ENCODE peak calls at places on chromosomes 4 and X, in four cellular contexts. L, U, F and J are unnamed samples. For H3K4me1, the result is how much of the 10 kb centered on the place peaks cover.

GRCh38 chr4:92106816-92107215 is 196.9 kb upstream of the GRID2 start:
- DNase-seq in L (no peak), U (no peak), F (peak), J (no peak)

GRCh38 chr4:56099378-56099786 is 150.6 kb downstream of the CEP135 start:
- DNase-seq in L (no peak), U (no peak), F (peak), J (no peak)

GRCh38 chrX:97844943-97845342 is 961.2 kb downstream of the RPA4 start:
- DNase-seq in L (no peak), U (no peak), F (no peak), J (no peak)

GRCh38 chr4:142563682-142564291 is 282.3 kb downstream of the INPP4B start:
- DNase-seq in L (no peak), U (no peak), F (no peak), J (no peak)

GRCh38 chr4:27692098-27692679 is 831.5 kb downstream of the STIM2 start:
- DNase-seq in L (no peak), U (no peak), F (peak), J (peak)

GRCh38 chr4:20109395-20109794 is 142.3 kb upstream of the SLIT2 start:
- DNase-seq in L (no peak), U (no peak), F (peak), J (no peak)

GRCh38 chr4:45350438-45350837 is 624.1 kb upstream of the GNPDA2 start:
- DNase-seq in L (no peak), U (no peak), F (peak), J (peak)

GRCh38 chrX:152912121-152912520 is 14.3 kb downstream of the ZNF185 start:
- DNase-seq in L (no peak), U (peak), F (no peak), J (no peak)

GRCh38 chr4:183852910-183853555 is 52.1 kb upstream of the STOX2 start:
- DNase-seq in L (no peak), U (no peak), F (no peak), J (no peak)

GRCh38 chrX:47579537-47579936 is 2.7 kb upstream of the TIMP1 start:
- DNase-seq in L (no peak), U (no peak), F (peak), J (no peak)

GRCh38 chrX:154136627-154137161 is 7.3 kb upstream of the OPN1LW start:
- DNase-seq in L (peak), U (peak), F (peak), J (peak)

GRCh38 chr4:152626790-152627189 is 53.0 kb downstream of the TMEM154 start:
- DNase-seq in L (no peak), U (no peak), F (no peak), J (no peak)

GRCh38 chr4:20698382-20698781 is 1.9 kb upstream of the PACRGL start:
- DNase-seq in L (no peak), U (peak), F (peak), J (no peak)

GRCh38 chrX:106955004-106955772 is 35.0 kb downstream of the CLDN2 start:
- DNase-seq in L (no peak), U (no peak), F (peak), J (no peak)

GRCh38 chr4:174284181-174284886 is 623 bp downstream of the CEP44 start:
- DNase-seq in L (peak), U (peak), F (peak), J (peak)

GRCh38 chr4:115159141-115159540 is 45.7 kb upstream of the NDST4 start:
- DNase-seq in L (no peak), U (no peak), F (no peak), J (no peak)

GRCh38 chrX:76126851-76127250 is 46.0 kb upstream of the PBDC1 start:
- DNase-seq in L (no peak), U (no peak), F (no peak), J (no peak)
- H3K4me3 ChIP-seq in L (no peak), U (no peak), F (no peak), J (no peak)

GRCh38 chr4:2482693-2483092 is 13.8 kb downstream of the RNF4 start:
- DNase-seq in L (peak), U (no peak), F (peak), J (peak)
- H3K4me1 ChIP-seq in L (half or more), U (under half), F (under half), J (under half)

GRCh38 chr4:109433281-109434006 is at the start of gene SEC24B:
- DNase-seq in L (peak), U (peak), F (peak), J (peak)

GRCh38 chr4:109434007-109434792 is 585 bp downstream of the SEC24B start:
- DNase-seq in L (peak), U (peak), F (peak), J (peak)

GRCh38 chr4:109434793-109435080 is 1.1 kb downstream of the SEC24B start:
- DNase-seq in L (no peak), U (no peak), F (peak), J (no peak)

GRCh38 chr4:109435635-109436034 is 2.0 kb downstream of the SEC24B start:
- DNase-seq in L (no peak), U (no peak), F (no peak), J (no peak)

GRCh38 chr4:109436504-109436903 is 2.9 kb downstream of the SEC24B start:
- DNase-seq in L (no peak), U (no peak), F (no peak), J (peak)
- H3K27ac ChIP-seq in L (no peak), U (no peak), F (no peak), J (no peak)

GRCh38 chr4:112717856-112718255 is 80.9 kb downstream of the LARP7 start:
- DNase-seq in L (no peak), U (no peak), F (no peak), J (no peak)

DNA sequence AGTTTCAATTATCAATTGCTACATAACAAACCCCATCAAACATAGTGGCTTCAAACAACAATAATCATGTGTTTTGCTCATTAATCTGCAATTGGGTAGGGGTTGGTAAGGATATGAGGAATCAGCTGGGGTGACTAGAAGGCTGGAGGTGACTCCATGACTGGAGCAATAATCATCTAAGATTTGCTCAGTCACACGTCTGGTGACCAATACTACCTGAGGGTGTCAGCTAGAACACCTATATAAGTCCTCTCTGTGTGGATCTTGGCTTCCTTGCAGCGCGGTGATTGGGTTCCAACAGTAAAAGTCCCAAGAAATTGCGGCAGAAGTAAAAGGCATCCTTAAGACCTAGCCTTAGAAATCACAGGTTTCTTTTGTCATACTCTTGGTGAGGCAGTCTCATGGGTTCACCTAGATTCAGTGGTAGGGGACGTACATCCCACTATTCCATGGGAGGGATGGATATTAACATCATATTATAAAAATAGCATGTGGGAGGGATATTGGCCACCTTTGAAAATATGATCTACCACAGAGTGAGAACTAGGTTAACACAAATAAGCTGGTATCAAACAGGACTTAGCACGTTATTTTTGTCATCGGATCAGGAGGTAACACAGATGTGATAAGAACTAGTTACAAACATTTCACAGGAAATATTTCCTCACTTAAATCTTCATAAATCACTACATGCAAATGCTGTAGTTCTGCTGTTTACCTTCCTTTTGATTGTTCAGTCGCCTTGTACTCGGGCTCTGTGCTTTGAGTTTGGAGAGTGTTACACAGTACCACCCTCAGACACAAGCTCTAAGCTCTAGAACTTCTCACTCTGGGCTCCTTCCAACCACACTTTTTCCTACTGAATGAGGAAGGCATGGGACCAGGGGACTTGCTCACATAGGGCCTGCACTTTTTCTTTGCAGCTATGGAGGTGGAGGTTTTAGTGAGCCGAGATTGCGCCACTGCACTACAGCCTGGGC is 78.3 kb downstream of the LARP7 start:
- DNase-seq in L (no peak), U (no peak), F (no peak), J (no peak)
- H3K4me3 ChIP-seq in L (no peak), U (no peak), F (no peak), J (no peak)

DNA sequence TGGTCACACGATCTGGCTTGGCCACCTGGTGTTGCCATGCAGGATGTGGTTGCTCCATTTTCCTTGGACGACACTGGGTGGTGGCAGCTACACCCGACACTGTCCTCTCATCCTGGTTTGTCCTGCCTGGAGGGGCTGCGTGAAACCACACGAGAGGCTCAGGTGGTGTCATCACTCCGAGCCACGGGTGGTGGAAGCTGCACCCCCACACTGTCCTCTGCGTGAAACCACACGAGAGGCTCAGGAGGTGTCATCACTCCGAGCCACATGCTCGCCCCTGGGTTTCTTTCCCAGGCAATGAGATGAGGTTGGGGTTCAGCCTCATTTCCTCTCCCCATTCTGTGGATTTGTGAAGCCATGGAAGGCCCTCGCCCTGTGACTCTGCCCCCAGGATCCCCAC is 34.3 kb downstream of the WFS1 start:
- DNase-seq in L (no peak), U (no peak), F (no peak), J (no peak)
- H3K4me1 ChIP-seq in L (under half), U (under half), F (under half), J (under half)

GRCh38 chr4:4481394-4482000 is 60.4 kb downstream of the STX18 start:
- DNase-seq in L (no peak), U (no peak), F (no peak), J (no peak)
- H3K27ac ChIP-seq in L (no peak), U (no peak), F (peak), J (no peak)

GRCh38 chrX:151174581-151175282 is 1.7 kb upstream of the GPR50 start:
- DNase-seq in L (no peak), U (peak), F (no peak), J (no peak)
- H3K4me3 ChIP-seq in L (no peak), U (no peak), F (peak), J (no peak)

DNA sequence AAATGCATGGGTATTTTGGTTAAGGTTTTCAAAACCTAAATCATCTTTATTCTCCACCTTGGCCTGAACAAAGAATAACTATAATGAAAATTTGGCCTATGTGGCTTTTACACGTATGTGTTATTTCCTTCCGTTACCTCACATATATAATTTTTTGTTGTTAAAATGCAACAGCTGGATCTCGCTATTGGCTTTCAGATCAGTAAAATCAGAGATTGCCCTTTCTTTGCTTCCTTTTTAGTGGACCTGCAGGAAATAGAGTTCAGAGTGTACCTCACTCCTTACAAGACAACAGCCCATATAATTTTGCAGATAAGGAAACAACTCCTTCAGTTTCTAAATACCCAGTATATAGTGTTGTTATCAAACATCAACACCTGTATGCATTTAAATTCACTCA is 96.4 kb upstream of the SPRY1 start:
- DNase-seq in L (no peak), U (no peak), F (no peak), J (no peak)
- H3K4me1 ChIP-seq in L (under half), U (under half), F (under half), J (under half)